ENCODE peak calls at places on chromosomes 13 and 19, in nine cellular contexts. P, Q, R, X, W, V, A, T and Y are unnamed samples.
A peak's percentile ranks its signal among the peaks of the same experiment; 100 is the strongest.

GRCh38 chr13:30696278-30697176 is 38.8 kb upstream of the ALOX5AP start:
- DNase-seq in V (no peak), Q (no peak), P (peak; percentile 41), W (peak; percentile 47), X (peak; percentile 40), T (no peak), A (peak; percentile 39), R (no peak), Y (no peak)

GRCh38 chr19:29062486-29063435 is 150.2 kb downstream of the UQCRFS1 start:
- DNase-seq in R (no peak), W (no peak), Q (no peak), P (no peak), A (no peak), V (no peak), X (no peak), T (no peak), Y (no peak)

GRCh38 chr19:40524655-40525054 is 52.0 kb upstream of the SHKBP1 start:
- DNase-seq in R (no peak), A (no peak), W (no peak), P (no peak), X (no peak), Q (no peak), V (no peak), T (no peak), Y (no peak)

GRCh38 chr19:7191946-7192691 is 102.1 kb downstream of the INSR start:
- DNase-seq in R (no peak), A (no peak), X (peak; percentile 23), T (peak; percentile 21), P (no peak), Q (peak; percentile 45), W (no peak), V (no peak), Y (no peak)

GRCh38 chr19:14337510-14337909 is 43.7 kb upstream of the ADGRE5 start:
- DNase-seq in R (peak; percentile 26), P (peak; percentile 78), A (no peak), W (no peak), T (no peak), V (peak; percentile 29), Q (no peak), X (no peak), Y (no peak)

GRCh38 chr19:14114854-14115253 is 2.7 kb downstream of the PRKACA start:
- DNase-seq in A (peak; percentile 51), W (peak; percentile 71), R (no peak), V (peak; percentile 51), P (peak; percentile 60), X (no peak), T (no peak), Q (peak; percentile 50), Y (no peak)

GRCh38 chr19:46426506-46427162 is 2.1 kb downstream of the PNMA8C start:
- DNase-seq in P (peak; percentile 54), Q (peak; percentile 41), W (peak; percentile 73), X (peak; percentile 80), T (peak; percentile 60), A (no peak), R (peak; percentile 83), V (peak; percentile 84), Y (no peak)

GRCh38 chr13:85772379-85772778 is 26.8 kb downstream of the SLITRK6 start:
- DNase-seq in T (no peak), V (peak; percentile 8), W (no peak), Q (no peak), P (no peak), A (no peak), X (no peak), R (peak; percentile 50), Y (no peak)

GRCh38 chr19:3708207-3708931 is at the start of gene TJP3:
- DNase-seq in P (peak; percentile 89), A (no peak), V (no peak), T (no peak), Q (no peak), R (no peak), X (no peak), W (no peak), Y (no peak)

GRCh38 chr13:36363464-36363863 is 17.3 kb upstream of the SPART start:
- DNase-seq in T (no peak), W (no peak), A (no peak), P (no peak), R (no peak), V (no peak), X (no peak), Q (no peak), Y (no peak)

GRCh38 chr13:113742000-113742441 is 17.0 kb upstream of the TMEM255B start:
- DNase-seq in W (peak; percentile 47), R (peak; percentile 41), X (peak; percentile 71), V (peak; percentile 36), P (peak; percentile 53), Q (peak; percentile 27), A (no peak), T (no peak), Y (no peak)

GRCh38 chr13:93865235-93865634 is 614.2 kb downstream of the DCT start:
- DNase-seq in Q (no peak), P (no peak), A (no peak), R (no peak), V (no peak), W (no peak), T (no peak), X (no peak), Y (no peak)

GRCh38 chr19:40600086-40600917 is 867 bp upstream of the LTBP4 start:
- DNase-seq in P (no peak), T (no peak), X (no peak), V (no peak), Q (no peak), A (peak; percentile 75), R (no peak), W (peak; percentile 46), Y (no peak)

GRCh38 chr13:22761709-22762108 is 419.1 kb upstream of the SGCG start:
- DNase-seq in V (no peak), Q (no peak), T (no peak), X (no peak), A (no peak), W (no peak), P (no peak), R (no peak), Y (no peak)

GRCh38 chr13:69243366-69243765 is 864.3 kb upstream of the ATXN8OS start:
- DNase-seq in R (no peak), P (no peak), T (no peak), V (no peak), A (no peak), W (no peak), Q (no peak), X (no peak), Y (no peak)

GRCh38 chr19:46073268-46073922 is 32.6 kb upstream of the IGFL4 start:
- DNase-seq in W (no peak), X (peak; percentile 14), T (no peak), A (no peak), P (no peak), Q (no peak), V (no peak), R (no peak), Y (no peak)

GRCh38 chr13:29496241-29496712 is 99.2 kb downstream of the SLC7A1 start:
- DNase-seq in R (peak; percentile 46), V (no peak), W (no peak), X (no peak), T (no peak), A (no peak), P (no peak), Q (no peak), Y (no peak)

DNA sequence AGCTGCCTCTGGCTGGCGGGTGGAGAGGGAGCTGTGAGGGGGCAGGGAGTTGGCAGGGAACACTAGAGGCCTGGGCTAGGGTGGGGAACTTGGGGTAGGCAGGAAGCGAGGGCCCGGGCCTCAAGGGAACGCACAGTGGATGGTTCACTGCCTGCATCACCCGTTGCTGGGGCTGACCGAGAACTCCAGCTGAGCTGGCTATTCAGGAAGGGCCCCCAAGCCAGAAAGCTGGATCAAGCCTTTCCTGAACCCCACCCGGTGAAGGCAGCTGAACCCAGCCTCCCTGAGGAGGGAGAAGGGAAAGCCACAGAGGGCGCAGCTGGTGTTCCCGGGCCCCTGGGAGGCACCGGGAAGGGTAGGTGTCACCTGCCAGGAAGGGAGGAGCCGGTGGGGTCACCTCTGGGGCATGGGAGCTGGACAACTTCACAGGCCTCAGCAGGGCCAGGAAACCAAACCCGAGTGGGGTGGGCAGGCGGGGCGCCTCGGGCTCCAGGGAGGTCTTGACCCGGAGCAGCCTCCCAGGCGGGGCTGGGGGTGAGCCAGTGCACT is 13.9 kb downstream of the PALM start:
- DNase-seq in W (peak; percentile 61), T (no peak), R (no peak), V (peak; percentile 54), Q (no peak), A (peak; percentile 46), X (peak; percentile 28), P (no peak), Y (no peak)
- H3K4me3 ChIP-seq in W (no peak overlapping the region), T (no peak overlapping the region), R (no peak overlapping the region), V (no peak overlapping the region), Q (no peak overlapping the region), A (no peak overlapping the region), X (no peak overlapping the region), P (no peak overlapping the region), Y (no peak overlapping the region)

DNA sequence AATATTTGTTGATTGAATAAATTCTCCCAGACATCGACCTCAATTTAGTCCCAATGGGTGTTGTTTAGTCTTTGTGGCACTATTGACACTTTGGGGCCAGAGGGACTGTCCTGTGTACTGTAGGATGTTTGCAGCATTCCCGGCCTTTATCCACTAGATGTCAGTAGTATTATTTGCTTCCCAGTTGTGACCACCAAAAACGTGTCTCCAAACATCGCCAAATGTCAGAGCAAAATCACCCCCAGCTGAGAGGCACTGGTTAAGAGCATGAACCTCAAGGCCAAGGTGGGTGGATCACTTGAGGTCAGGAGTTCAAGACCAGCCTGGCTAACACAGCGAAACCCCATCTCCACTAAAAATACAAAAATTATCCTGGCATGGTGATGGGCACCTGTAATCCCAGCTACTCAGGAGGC is 15.4 kb downstream of the NLRP12 start:
- DNase-seq in W (no peak), Q (no peak), P (no peak), A (no peak), X (peak; percentile 48), R (peak; percentile 74), T (peak; percentile 21), V (peak; percentile 70), Y (no peak)
- TF ChIP-seq CTCF in W (no peak), Q (no peak), P (peak; percentile 21), A (peak; percentile 35), X (peak; percentile 66), R (peak; percentile 77), T (peak; percentile 53), V (peak; percentile 69), Y (peak; percentile 71)

GRCh38 chr19:2022289-2022688 is 6.8 kb upstream of the BTBD2 start:
- DNase-seq in X (no peak), W (no peak), P (no peak), R (no peak), V (no peak), Q (no peak), A (no peak), T (no peak), Y (no peak)
- H3K4me3 ChIP-seq in X (no peak overlapping the region), W (no peak overlapping the region), P (no peak overlapping the region), R (no peak overlapping the region), V (no peak overlapping the region), Q (no peak overlapping the region), A (no peak overlapping the region), T (no peak overlapping the region), Y (no peak overlapping the region)

DNA sequence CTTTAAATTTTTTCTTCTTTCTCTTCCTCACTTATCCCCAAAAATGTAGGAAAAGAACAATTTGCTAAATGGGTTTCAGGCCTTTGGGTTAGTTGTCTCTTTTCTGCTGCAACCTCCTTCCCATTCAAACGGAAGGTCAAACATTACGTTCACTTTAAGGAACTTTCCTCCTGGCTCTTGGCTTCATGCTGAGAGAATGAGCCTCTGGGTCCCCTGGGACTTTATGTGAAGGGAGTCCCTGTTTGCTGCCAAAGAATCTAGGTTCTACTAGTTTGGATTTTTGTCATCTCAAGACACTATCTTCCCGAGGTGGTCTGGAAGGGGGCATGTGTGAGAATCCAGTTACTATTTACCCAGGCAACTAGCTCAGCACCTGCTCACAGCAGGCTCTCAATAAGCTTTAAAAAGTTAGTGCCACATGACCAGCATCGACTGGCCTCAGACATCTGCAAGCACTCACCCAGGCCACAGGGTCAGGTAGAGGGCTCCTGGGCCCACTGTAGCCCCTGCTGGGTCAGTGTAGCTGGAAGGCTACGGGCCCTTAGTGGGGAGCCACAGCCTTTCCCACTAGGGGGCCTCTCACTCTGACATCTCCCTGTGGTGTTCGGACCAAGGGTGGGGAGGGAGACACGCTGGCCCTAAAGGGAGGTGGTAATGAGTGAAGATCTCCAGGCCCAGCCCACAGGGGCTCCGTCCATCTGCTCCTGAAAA is 40.5 kb downstream of the FAM124A start:
- DNase-seq in X (no peak), W (no peak), T (no peak), A (no peak), V (peak; percentile 60), Q (no peak), R (no peak), P (no peak), Y (no peak)
- TF ChIP-seq CTCF in X (peak; percentile 33), W (no peak), T (no peak), A (no peak), V (peak; percentile 16), Q (no peak), R (no peak), P (no peak), Y (peak; percentile 20)